ENCODE peak calls at places on chromosomes 2 and 18, in six cellular contexts. G is K562, R is HCT116, T is HepG2, P is A549, Y is GM12878. K is an unnamed sample.

GRCh38 chr2:230865766-230866703 is 1.3 kb downstream of the ITM2C start:
- DNase-seq in R (no peak), G (peak), P (no peak), T (no peak), Y (no peak), K (peak)

GRCh38 chr2:45570671-45571334 is 40.3 kb downstream of the SRBD1 start:
- DNase-seq in R (no peak), G (no peak), P (no peak), Y (no peak), T (peak), K (peak)

GRCh38 chr2:103959174-103960125 is 894.5 kb upstream of the POU3F3 start:
- DNase-seq in G (peak), P (peak), T (peak), R (no peak), Y (no peak), K (peak)

GRCh38 chr18:59432796-59433195 is 73.7 kb upstream of the LMAN1 start:
- DNase-seq in G (no peak), R (no peak), P (no peak), T (no peak), Y (no peak), K (no peak)

GRCh38 chr18:51666717-51667320 is 469.3 kb upstream of the MEX3C start:
- DNase-seq in P (no peak), T (no peak), R (no peak), Y (no peak), G (no peak), K (no peak)

GRCh38 chr2:196652869-196653268 is 13.4 kb downstream of the CCDC150 start:
- DNase-seq in Y (no peak), T (no peak), P (no peak), R (no peak), G (no peak), K (no peak)

GRCh38 chr2:43083278-43083677 is 143.1 kb downstream of the ZFP36L2 start:
- DNase-seq in R (no peak), G (no peak), T (no peak), P (no peak), Y (no peak), K (no peak)

GRCh38 chr2:158214431-158214830 is 112.8 kb downstream of the UPP2 start:
- DNase-seq in R (no peak), T (peak), G (peak), P (no peak), Y (no peak), K (no peak)

GRCh38 chr2:66573412-66573811 is 138.5 kb downstream of the MEIS1 start:
- DNase-seq in P (no peak), T (no peak), Y (no peak), G (no peak), R (no peak), K (peak)

GRCh38 chr18:41873730-41874129 is 81.3 kb upstream of the PIK3C3 start:
- DNase-seq in P (no peak), T (no peak), Y (no peak), G (no peak), R (no peak), K (no peak)

GRCh38 chr2:133652407-133652806 is 84.1 kb upstream of the NCKAP5 start:
- DNase-seq in G (no peak), T (no peak), R (no peak), P (no peak), Y (no peak), K (no peak)

GRCh38 chr2:46364797-46365457 is 67.7 kb downstream of the EPAS1 start:
- DNase-seq in P (peak), Y (no peak), R (peak), T (peak), G (peak), K (no peak)

GRCh38 chr2:108330971-108331370 is 42.3 kb downstream of the SULT1C2 start:
- DNase-seq in R (no peak), G (no peak), T (no peak), P (no peak), Y (no peak), K (no peak)

GRCh38 chr2:168583710-168584521 is 127.8 kb downstream of the CERS6 start:
- DNase-seq in R (no peak), P (no peak), T (no peak), Y (no peak), G (no peak), K (no peak)

GRCh38 chr18:35460719-35461118 is 37.0 kb downstream of the INO80C start:
- DNase-seq in Y (no peak), P (no peak), G (no peak), R (no peak), T (no peak), K (no peak)

DNA sequence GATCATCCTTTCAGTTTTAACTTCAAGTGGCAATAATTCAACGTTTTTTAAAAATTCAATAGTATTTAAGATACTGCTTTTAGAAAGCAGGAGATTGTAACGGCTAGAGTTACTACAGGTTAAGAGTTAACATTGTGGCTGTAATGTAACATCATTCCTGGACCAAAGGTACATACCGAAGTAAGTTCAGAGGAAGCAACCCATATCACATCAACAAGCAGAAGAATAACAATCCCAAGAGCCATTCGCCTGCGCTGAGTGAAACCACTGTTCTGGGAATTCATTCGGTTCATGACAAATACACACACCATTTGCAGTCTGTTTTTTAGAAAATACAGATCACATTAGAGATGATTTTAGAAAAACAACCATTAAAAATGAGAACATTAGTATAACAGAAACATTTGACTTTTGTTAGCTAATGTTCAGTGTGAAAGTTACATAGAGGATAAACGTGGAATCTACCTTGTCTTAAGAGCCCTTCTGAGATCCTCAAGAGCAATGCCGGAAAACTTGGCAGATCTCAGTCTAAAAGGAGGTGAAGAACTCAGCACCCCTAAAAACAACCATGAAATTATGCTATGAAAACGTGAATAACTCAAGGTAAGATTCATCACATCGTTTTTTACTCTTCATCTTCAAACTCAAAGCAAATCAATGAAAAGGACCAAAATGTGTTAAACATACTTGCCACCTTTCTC is 1.3 kb downstream of the SLC35F5 start:
- DNase-seq in T (peak), P (no peak), Y (no peak), R (no peak), G (no peak), K (no peak)
- TF ChIP-seq CEBPB in T (no peak), P (no peak), Y (no peak), R (no peak), G (no peak), K (no peak)

GRCh38 chr18:904135-905090 is at the start of gene ADCYAP1:
- DNase-seq in Y (no peak), G (no peak), P (no peak), T (no peak), R (no peak), K (no peak)

GRCh38 chr18:905307-905947 is 756 bp downstream of the ADCYAP1 start:
- DNase-seq in Y (no peak), R (no peak), P (no peak), T (no peak), G (no peak), K (peak)

GRCh38 chr18:907171-907879 is 2.7 kb downstream of the ADCYAP1 start:
- DNase-seq in Y (no peak), T (no peak), R (no peak), P (no peak), G (no peak), K (peak)

GRCh38 chr18:906416-907170 is 1.9 kb downstream of the ADCYAP1 start:
- DNase-seq in R (no peak), Y (no peak), G (no peak), T (no peak), P (no peak), K (peak)

DNA sequence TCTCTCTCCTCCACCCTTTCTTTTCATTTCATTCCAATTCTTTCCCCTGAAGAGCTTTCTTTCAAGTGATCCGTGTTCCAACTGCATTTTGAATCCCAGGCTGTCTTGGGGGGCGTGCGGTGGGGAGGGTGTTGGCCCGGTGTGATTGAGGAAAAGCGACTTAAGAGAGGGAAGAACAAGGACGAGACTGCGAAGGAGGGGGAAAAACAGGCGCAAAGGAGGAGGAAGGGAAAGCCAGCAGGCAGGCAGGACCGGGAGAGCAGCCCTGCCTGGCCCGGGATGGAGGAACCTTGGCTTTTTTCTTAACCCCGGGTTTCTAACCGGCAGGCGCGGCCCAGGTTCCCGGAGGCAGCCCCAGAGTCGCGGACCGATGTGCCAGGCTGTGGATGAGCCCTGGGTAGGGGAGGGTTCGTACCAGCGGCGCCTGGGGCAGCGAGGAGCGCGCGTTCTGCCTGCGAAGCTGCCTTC is 1.3 kb downstream of the ADCYAP1 start:
- DNase-seq in P (no peak), Y (no peak), G (no peak), R (no peak), T (no peak), K (no peak)
- H3K4me2 ChIP-seq in P (no peak), Y (no peak), G (no peak), R (no peak), T (no peak), K (peak)

GRCh38 chr2:96734899-96735585 is 4.8 kb downstream of the LMAN2L start:
- DNase-seq in R (no peak), G (no peak), P (no peak), Y (no peak), T (no peak), K (no peak)

GRCh38 chr2:96729748-96730147 is 10.1 kb downstream of the LMAN2L start:
- DNase-seq in Y (no peak), T (no peak), R (no peak), P (no peak), G (no peak), K (no peak)

GRCh38 chr2:96733931-96734330 is 5.9 kb downstream of the LMAN2L start:
- DNase-seq in G (no peak), R (no peak), Y (no peak), T (no peak), P (no peak), K (no peak)

GRCh38 chr2:96727431-96727830 is 12.4 kb downstream of the LMAN2L start:
- DNase-seq in P (no peak), G (no peak), R (no peak), Y (no peak), T (no peak), K (no peak)

DNA sequence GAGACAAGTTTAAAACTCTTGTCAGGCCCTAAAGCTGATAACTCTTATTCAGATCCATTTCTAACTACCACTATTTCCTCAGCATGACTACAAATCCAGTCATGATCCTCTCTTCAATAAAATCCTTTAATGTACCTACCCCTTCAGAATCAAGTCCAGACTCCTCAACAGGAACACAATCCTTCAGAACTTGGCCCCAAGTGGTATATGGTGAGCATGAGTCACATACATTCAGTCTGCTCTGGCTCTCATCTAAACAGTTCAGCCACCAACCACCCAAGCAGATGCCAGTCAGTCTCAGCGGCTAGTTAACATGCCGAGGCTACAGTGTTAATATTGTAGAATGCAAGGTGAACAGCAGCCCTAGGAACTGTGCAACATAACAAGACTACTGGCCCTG is 9.7 kb downstream of the LMAN2L start:
- DNase-seq in Y (no peak), G (no peak), R (no peak), T (no peak), P (no peak), K (no peak)
- TF ChIP-seq MAX in Y (no peak), G (no peak), R (no peak), T (no peak), P (no peak), K (no peak)

GRCh38 chr2:199973703-199974102 is 18.3 kb downstream of the MAIP1 start:
- DNase-seq in P (peak), G (peak), R (peak), Y (no peak), T (peak), K (no peak)
- TF ChIP-seq CEBPB in P (no peak), G (no peak), R (no peak), Y (no peak), T (no peak), K (no peak)

DNA sequence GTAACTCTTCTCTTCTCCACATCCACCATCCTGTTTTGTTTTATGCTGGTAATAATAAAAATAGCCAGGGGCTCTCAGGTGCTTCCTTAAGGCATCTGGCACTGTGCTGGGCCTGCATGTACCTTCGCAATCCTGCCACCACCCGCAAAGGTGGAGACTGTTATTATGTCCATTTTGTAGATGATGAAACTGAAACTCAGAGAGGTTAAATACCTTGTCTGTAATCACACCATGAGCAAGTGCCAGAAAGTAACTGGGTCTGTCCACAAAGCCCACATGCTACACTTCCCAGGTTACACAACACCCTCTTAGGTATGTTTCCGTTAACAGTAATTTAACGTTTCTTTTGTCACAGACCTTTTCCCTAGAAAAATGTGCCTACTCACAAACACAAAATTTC is 27.0 kb downstream of the NRP2 start:
- DNase-seq in P (no peak), R (no peak), T (no peak), G (no peak), Y (no peak), K (no peak)
- H3K4me2 ChIP-seq in P (no peak), R (no peak), T (no peak), G (no peak), Y (no peak), K (no peak)

DNA sequence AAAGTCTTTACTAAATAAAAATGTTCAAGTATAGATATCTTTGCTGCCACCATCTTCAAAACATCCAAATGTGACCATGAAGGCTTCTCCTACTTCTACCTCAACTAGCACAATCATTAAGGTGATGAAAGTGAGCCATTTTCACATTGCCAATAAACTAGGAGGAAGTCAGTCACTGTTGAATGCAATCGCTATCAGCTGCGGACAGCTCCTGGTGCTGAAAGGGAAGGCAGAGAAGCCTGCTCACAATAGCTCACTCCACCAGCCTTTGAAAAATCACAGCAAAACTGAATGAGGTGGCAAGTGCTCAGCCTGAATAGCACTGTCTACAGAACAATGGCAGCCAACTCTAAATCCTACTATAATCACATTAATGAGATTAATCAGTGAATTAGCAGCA is 2.2 kb downstream of the MYT1L start:
- DNase-seq in Y (no peak), R (no peak), T (peak), G (peak), P (no peak), K (no peak)
- TF ChIP-seq MAX in Y (no peak), R (no peak), T (no peak), G (no peak), P (no peak), K (no peak)

GRCh38 chr18:56030060-56030459 is 442.1 kb upstream of the TCF4 start:
- DNase-seq in G (no peak), R (no peak), P (no peak), Y (no peak), T (no peak), K (no peak)

GRCh38 chr18:56026505-56026904 is 438.5 kb upstream of the TCF4 start:
- DNase-seq in T (no peak), R (no peak), P (no peak), Y (no peak), G (no peak), K (no peak)

GRCh38 chr18:56028514-56028913 is 440.5 kb upstream of the TCF4 start:
- DNase-seq in T (no peak), Y (no peak), P (peak), G (no peak), R (no peak), K (no peak)
- TF ChIP-seq CEBPB in T (no peak), Y (no peak), P (no peak), G (no peak), R (no peak), K (no peak)

K was measured in H1.